ENCODE peak calls at places on chromosomes 3 and 15, in six cellular contexts. One of them, this sample, is unnamed.

GRCh38 chr3:151315846-151316245 is 774 bp downstream of the GPR87 start:
- DNase-seq in natural killer cell: no peak
- DNase-seq in stomach: no peak
- DNase-seq in nephron progenitor cell: no peak
- DNase-seq in astrocyte of the spinal cord: no peak
- DNase-seq in fibroblast of pulmonary artery: no peak
- DNase-seq in this sample: no peak

GRCh38 chr3:130341882-130342281 is 3.6 kb upstream of the COL6A5 start:
- DNase-seq in natural killer cell: no peak
- DNase-seq in stomach: no peak
- DNase-seq in nephron progenitor cell: no peak
- DNase-seq in astrocyte of the spinal cord: no peak
- DNase-seq in fibroblast of pulmonary artery: no peak
- DNase-seq in this sample: no peak

GRCh38 chr3:89114841-89115223 is 7.4 kb downstream of the EPHA3 start:
- DNase-seq in natural killer cell: no peak
- DNase-seq in stomach: no peak
- DNase-seq in nephron progenitor cell: no peak
- DNase-seq in astrocyte of the spinal cord: no peak
- DNase-seq in fibroblast of pulmonary artery: no peak
- DNase-seq in this sample: no peak

GRCh38 chr15:88454867-88455810 is 12.0 kb downstream of the MRPL46 start:
- DNase-seq in natural killer cell: no peak
- DNase-seq in stomach: peak; percentile 67
- DNase-seq in nephron progenitor cell: peak; percentile 64
- DNase-seq in astrocyte of the spinal cord: peak; percentile 62
- DNase-seq in fibroblast of pulmonary artery: peak; percentile 79
- DNase-seq in this sample: peak; percentile 68

GRCh38 chr3:42539871-42540714 is 37.6 kb downstream of the VIPR1 start:
- DNase-seq in natural killer cell: peak; percentile 46
- DNase-seq in stomach: peak; percentile 79
- DNase-seq in nephron progenitor cell: peak; percentile 76
- DNase-seq in astrocyte of the spinal cord: no peak
- DNase-seq in fibroblast of pulmonary artery: peak; percentile 40
- DNase-seq in this sample: no peak

GRCh38 chr3:71010731-71011455 is 572.6 kb downstream of the FOXP1 start:
- DNase-seq in natural killer cell: no peak
- DNase-seq in stomach: no peak
- DNase-seq in nephron progenitor cell: no peak
- DNase-seq in astrocyte of the spinal cord: peak; percentile 22
- DNase-seq in fibroblast of pulmonary artery: no peak
- DNase-seq in this sample: no peak

GRCh38 chr3:156594229-156594683 is 39.3 kb upstream of the SSR3 start:
- DNase-seq in natural killer cell: no peak
- DNase-seq in stomach: no peak
- DNase-seq in nephron progenitor cell: no peak
- DNase-seq in astrocyte of the spinal cord: no peak
- DNase-seq in fibroblast of pulmonary artery: no peak
- DNase-seq in this sample: no peak

GRCh38 chr15:29114277-29115092 is 155.1 kb downstream of the NSMCE3 start:
- DNase-seq in natural killer cell: no peak
- DNase-seq in stomach: no peak
- DNase-seq in nephron progenitor cell: no peak
- DNase-seq in astrocyte of the spinal cord: no peak
- DNase-seq in fibroblast of pulmonary artery: no peak
- DNase-seq in this sample: no peak

GRCh38 chr3:140290105-140290504 is 355.1 kb downstream of the CLSTN2 start:
- DNase-seq in natural killer cell: no peak
- DNase-seq in stomach: no peak
- DNase-seq in nephron progenitor cell: no peak
- DNase-seq in astrocyte of the spinal cord: no peak
- DNase-seq in fibroblast of pulmonary artery: no peak
- DNase-seq in this sample: no peak

GRCh38 chr15:79339588-79340314 is 28.8 kb downstream of the TMED3 start:
- DNase-seq in natural killer cell: no peak
- DNase-seq in stomach: no peak
- DNase-seq in nephron progenitor cell: peak; percentile 15
- DNase-seq in astrocyte of the spinal cord: peak; percentile 68
- DNase-seq in fibroblast of pulmonary artery: peak; percentile 74
- DNase-seq in this sample: no peak

GRCh38 chr3:172315401-172316091 is 132.7 kb downstream of the GHSR start:
- DNase-seq in natural killer cell: no peak
- DNase-seq in stomach: no peak
- DNase-seq in nephron progenitor cell: no peak
- DNase-seq in astrocyte of the spinal cord: peak; percentile 69
- DNase-seq in fibroblast of pulmonary artery: peak; percentile 80
- DNase-seq in this sample: no peak

GRCh38 chr15:62138124-62138523 is 27.0 kb downstream of the C2CD4B start:
- DNase-seq in natural killer cell: no peak
- DNase-seq in stomach: no peak
- DNase-seq in nephron progenitor cell: no peak
- DNase-seq in astrocyte of the spinal cord: peak; percentile 76
- DNase-seq in fibroblast of pulmonary artery: peak; percentile 98
- DNase-seq in this sample: no peak

GRCh38 chr15:74406992-74407705 is 26.6 kb downstream of the SEMA7A start:
- DNase-seq in natural killer cell: no peak
- DNase-seq in stomach: no peak
- DNase-seq in nephron progenitor cell: peak; percentile 66
- DNase-seq in astrocyte of the spinal cord: peak; percentile 92
- DNase-seq in fibroblast of pulmonary artery: peak; percentile 83
- DNase-seq in this sample: no peak

GRCh38 chr3:149808209-149808829 is 4.7 kb upstream of the RNF13 start:
- DNase-seq in natural killer cell: no peak
- DNase-seq in stomach: peak; percentile 73
- DNase-seq in nephron progenitor cell: peak; percentile 58
- DNase-seq in astrocyte of the spinal cord: peak; percentile 82
- DNase-seq in fibroblast of pulmonary artery: peak; percentile 85
- DNase-seq in this sample: no peak

GRCh38 chr3:46110701-46111493 is 83.6 kb upstream of the XCR1 start:
- DNase-seq in natural killer cell: no peak
- DNase-seq in stomach: no peak
- DNase-seq in nephron progenitor cell: no peak
- DNase-seq in astrocyte of the spinal cord: peak; percentile 93
- DNase-seq in fibroblast of pulmonary artery: peak; percentile 67
- DNase-seq in this sample: no peak

GRCh38 chr3:124163689-124164088 is 171.8 kb upstream of the ROPN1 start:
- DNase-seq in natural killer cell: no peak
- DNase-seq in stomach: no peak
- DNase-seq in nephron progenitor cell: no peak
- DNase-seq in astrocyte of the spinal cord: no peak
- DNase-seq in fibroblast of pulmonary artery: no peak
- DNase-seq in this sample: no peak

DNA sequence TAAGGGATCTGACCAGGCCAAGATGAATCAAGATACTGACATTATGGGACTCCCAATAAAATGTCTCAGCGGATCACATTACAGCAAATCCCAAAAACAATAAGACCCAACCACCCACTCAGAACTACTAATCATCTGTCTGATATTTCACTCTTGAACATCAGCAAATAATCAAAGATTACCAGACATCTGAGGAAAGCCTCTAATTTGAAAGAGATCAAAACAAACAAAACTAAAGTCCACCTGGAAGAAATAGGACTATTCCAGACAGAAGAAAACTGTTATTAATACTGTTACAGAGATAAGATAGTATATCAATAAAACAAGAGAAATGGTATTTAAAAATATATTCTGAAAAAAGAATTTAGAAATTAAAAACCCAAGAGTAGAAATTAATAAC is 29.0 kb downstream of the TP53BP1 start:
- DNase-seq in natural killer cell: no peak
- DNase-seq in stomach: no peak
- DNase-seq in nephron progenitor cell: no peak
- DNase-seq in astrocyte of the spinal cord: no peak
- DNase-seq in fibroblast of pulmonary artery: no peak
- DNase-seq in this sample: no peak
- TF ChIP-seq CTCF in natural killer cell: no peak
- TF ChIP-seq CTCF in stomach: no peak
- TF ChIP-seq CTCF in nephron progenitor cell: no peak
- TF ChIP-seq CTCF in astrocyte of the spinal cord: no peak
- TF ChIP-seq CTCF in fibroblast of pulmonary artery: no peak
- TF ChIP-seq CTCF in this sample: no peak

DNA sequence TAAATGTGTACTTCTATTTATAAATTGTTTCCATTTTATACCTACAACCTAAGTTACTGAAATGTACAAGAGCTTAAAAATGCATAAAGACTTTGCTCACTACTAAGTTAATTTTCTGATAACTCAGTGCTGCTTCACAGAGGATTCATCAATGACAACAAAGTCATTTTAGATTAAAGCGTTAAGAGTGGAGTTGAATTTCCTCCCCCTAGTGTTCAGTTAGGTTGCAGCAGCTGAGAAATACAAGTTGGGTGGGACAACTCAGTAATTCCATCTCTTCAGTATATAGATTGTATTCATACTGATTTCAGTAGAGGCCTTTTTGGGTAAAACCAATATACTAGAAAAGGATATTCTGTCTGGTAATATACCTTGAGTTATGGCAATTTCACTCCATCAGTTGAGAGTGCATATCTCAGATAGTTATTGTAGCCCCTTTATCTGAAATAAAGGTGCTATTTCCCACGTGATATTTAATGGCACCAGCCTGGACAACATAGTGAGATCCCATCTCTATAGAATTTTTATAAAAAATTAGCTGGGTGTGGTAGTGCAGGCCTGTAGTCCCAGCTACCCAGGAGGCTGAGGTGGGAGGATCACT is 6.9 kb upstream of the RPL35A start:
- DNase-seq in natural killer cell: no peak
- DNase-seq in stomach: no peak
- DNase-seq in nephron progenitor cell: no peak
- DNase-seq in astrocyte of the spinal cord: peak; percentile 53
- DNase-seq in fibroblast of pulmonary artery: peak; percentile 70
- DNase-seq in this sample: no peak
- TF ChIP-seq CTCF in natural killer cell: peak; percentile 68
- TF ChIP-seq CTCF in stomach: no peak
- TF ChIP-seq CTCF in nephron progenitor cell: peak; percentile 72
- TF ChIP-seq CTCF in astrocyte of the spinal cord: peak; percentile 83
- TF ChIP-seq CTCF in fibroblast of pulmonary artery: peak; percentile 92
- TF ChIP-seq CTCF in this sample: peak; percentile 85

GRCh38 chr3:14879161-14879888 is 60.6 kb downstream of the FGD5 start:
- DNase-seq in natural killer cell: no peak
- DNase-seq in stomach: no peak
- DNase-seq in nephron progenitor cell: no peak
- DNase-seq in astrocyte of the spinal cord: peak; percentile 7
- DNase-seq in fibroblast of pulmonary artery: peak; percentile 8
- DNase-seq in this sample: no peak

GRCh38 chr3:14877404-14877803 is 58.6 kb downstream of the FGD5 start:
- DNase-seq in natural killer cell: no peak
- DNase-seq in stomach: no peak
- DNase-seq in nephron progenitor cell: no peak
- DNase-seq in astrocyte of the spinal cord: no peak
- DNase-seq in fibroblast of pulmonary artery: no peak
- DNase-seq in this sample: no peak

GRCh38 chr3:14883226-14883625 is 64.2 kb upstream of the NR2C2 start:
- DNase-seq in natural killer cell: no peak
- DNase-seq in stomach: no peak
- DNase-seq in nephron progenitor cell: no peak
- DNase-seq in astrocyte of the spinal cord: no peak
- DNase-seq in fibroblast of pulmonary artery: no peak
- DNase-seq in this sample: no peak

GRCh38 chr3:14876942-14877341 is 58.2 kb downstream of the FGD5 start:
- DNase-seq in natural killer cell: no peak
- DNase-seq in stomach: peak; percentile 81
- DNase-seq in nephron progenitor cell: no peak
- DNase-seq in astrocyte of the spinal cord: peak; percentile 39
- DNase-seq in fibroblast of pulmonary artery: peak; percentile 28
- DNase-seq in this sample: no peak

DNA sequence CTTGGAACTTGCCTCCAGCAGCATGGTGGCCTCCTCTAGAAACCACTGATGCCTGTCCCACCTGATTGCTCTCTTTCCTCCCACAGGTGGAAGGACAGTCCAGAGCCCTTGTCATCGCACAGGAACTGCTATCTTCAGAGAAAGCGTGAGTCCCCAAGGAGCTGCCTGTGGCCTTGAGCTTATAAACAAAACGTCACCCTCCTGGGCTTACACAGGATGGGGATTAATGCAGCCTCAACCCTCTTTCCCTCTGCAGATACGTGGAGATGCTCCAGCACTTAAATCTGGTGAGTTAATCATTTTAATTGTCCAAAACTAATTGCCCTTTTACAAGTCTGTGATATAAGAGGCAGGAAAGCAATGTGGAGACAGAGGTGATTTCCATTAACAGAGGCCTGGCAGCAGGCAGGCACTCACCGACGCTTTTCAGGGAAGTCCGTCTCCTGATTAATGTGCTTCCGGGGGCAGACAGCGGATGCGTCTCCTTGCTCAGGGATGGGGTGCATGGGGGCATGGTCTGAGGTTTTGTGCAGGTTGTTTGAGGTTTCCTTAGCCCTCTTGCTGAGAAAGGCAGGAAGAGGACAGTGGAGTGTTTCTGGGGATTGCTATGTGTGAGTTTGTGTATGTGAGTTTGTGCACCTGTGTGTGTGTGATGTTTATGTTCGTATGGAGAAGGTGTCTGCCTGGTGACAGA is 61.9 kb downstream of the FGD5 start:
- DNase-seq in natural killer cell: no peak
- DNase-seq in stomach: no peak
- DNase-seq in nephron progenitor cell: no peak
- DNase-seq in astrocyte of the spinal cord: no peak
- DNase-seq in fibroblast of pulmonary artery: no peak
- DNase-seq in this sample: no peak
- TF ChIP-seq CTCF in natural killer cell: no peak
- TF ChIP-seq CTCF in stomach: no peak
- TF ChIP-seq CTCF in nephron progenitor cell: no peak
- TF ChIP-seq CTCF in astrocyte of the spinal cord: no peak
- TF ChIP-seq CTCF in fibroblast of pulmonary artery: no peak
- TF ChIP-seq CTCF in this sample: no peak

GRCh38 chr15:97317163-97317562 is 643.3 kb upstream of the ARRDC4 start:
- DNase-seq in natural killer cell: no peak
- DNase-seq in stomach: no peak
- DNase-seq in nephron progenitor cell: no peak
- DNase-seq in astrocyte of the spinal cord: no peak
- DNase-seq in fibroblast of pulmonary artery: no peak
- DNase-seq in this sample: no peak
- TF ChIP-seq CTCF in natural killer cell: no peak
- TF ChIP-seq CTCF in stomach: no peak
- TF ChIP-seq CTCF in nephron progenitor cell: no peak
- TF ChIP-seq CTCF in astrocyte of the spinal cord: no peak
- TF ChIP-seq CTCF in fibroblast of pulmonary artery: no peak
- TF ChIP-seq CTCF in this sample: no peak

This sample was measured in type B pancreatic cell.